ENCODE peak calls at places on chromosomes 6 and 20, in ten cellular contexts. R, O, F, D, E, N, L, U, A and V are unnamed samples.

GRCh38 chr20:19885981-19886665 is 128.1 kb downstream of the RIN2 start:
- DNase-seq in D (peak), A (peak), E (no peak), F (peak), N (no peak), O (peak), R (no peak), U (peak), L (peak), V (peak)

GRCh38 chr6:27133281-27134227 is 113.9 kb upstream of the PRSS16 start:
- DNase-seq in F (no peak), N (peak), A (peak), E (peak), U (peak), D (peak), L (peak), R (peak), O (peak), V (no peak)

GRCh38 chr6:79079425-79080130 is 1.5 kb upstream of the PHIP start:
- DNase-seq in E (no peak), R (no peak), N (no peak), U (peak), A (no peak), D (peak), L (no peak), F (no peak), O (peak), V (no peak)

GRCh38 chr6:684831-685636 is 7.9 kb downstream of the EXOC2 start:
- DNase-seq in D (peak), F (no peak), L (no peak), N (peak), O (peak), U (peak), E (no peak), A (no peak), R (no peak), V (no peak)

GRCh38 chr6:44064089-44064947 is 62.9 kb downstream of the MRPL14 start:
- DNase-seq in E (peak), F (no peak), U (peak), D (peak), O (peak), A (peak), L (peak), R (no peak), N (no peak), V (no peak)

GRCh38 chr6:164214066-164214465 is 799.5 kb downstream of the QKI start:
- DNase-seq in E (no peak), A (no peak), F (no peak), N (no peak), U (no peak), O (no peak), D (peak), R (no peak), L (no peak), V (no peak)

GRCh38 chr6:142696689-142697088 is 248.3 kb downstream of the HIVEP2 start:
- DNase-seq in E (peak), R (no peak), A (no peak), F (no peak), O (no peak), U (no peak), L (no peak), D (peak), N (no peak), V (no peak)

GRCh38 chr20:19961298-19961697 is 55.9 kb upstream of the NAA20 start:
- DNase-seq in D (no peak), R (no peak), N (no peak), O (no peak), L (no peak), A (no peak), U (no peak), F (no peak), E (no peak), V (no peak)

GRCh38 chr20:40687384-40688128 is 1.5 kb downstream of the MAFB start:
- DNase-seq in R (peak), U (peak), F (no peak), E (peak), D (no peak), A (peak), O (peak), N (no peak), L (peak), V (no peak)

GRCh38 chr6:166586424-166587156 is at the start of gene RAMACL:
- DNase-seq in U (no peak), O (no peak), A (no peak), F (peak), D (no peak), R (peak), E (no peak), N (no peak), L (no peak), V (peak)